ENCODE peak calls at places on chromosomes 6 and 20, in four cellular contexts. N is H1, H is GM12878, U is HepG2. R is an unnamed sample.
A peak's percentile ranks its signal among the peaks of the same experiment; 100 is the strongest.

GRCh38 chr20:62387993-62388635 is 1.2 kb downstream of the RPS21 start:
- DNase-seq in N (no peak), H (no peak), U (no peak), R (no peak)

GRCh38 chr6:11279213-11279780 is 46.8 kb upstream of the NEDD9 start:
- DNase-seq in N (no peak), H (no peak), U (no peak), R (no peak)

GRCh38 chr20:62876826-62877728 is 15.5 kb upstream of the TCFL5 start:
- DNase-seq in N (no peak), H (no peak), U (no peak), R (no peak)

GRCh38 chr20:19497064-19497463 is 261.0 kb upstream of the RIN2 start:
- DNase-seq in N (no peak), H (no peak), U (no peak), R (no peak)

GRCh38 chr6:168309183-168309582 is 10.4 kb downstream of the DACT2 start:
- DNase-seq in N (no peak), H (no peak), U (no peak), R (no peak)

GRCh38 chr6:14985366-14985765 is 260.5 kb upstream of the JARID2 start:
- DNase-seq in N (no peak), H (no peak), U (no peak), R (no peak)

GRCh38 chr6:73519943-73520687 is 717 bp downstream of the EEF1A1 start:
- DNase-seq in N (peak; percentile 64), H (no peak), U (peak; percentile 59), R (peak; percentile 78)

GRCh38 chr6:43016166-43016915 is 2.3 kb downstream of the KLHDC3 start:
- DNase-seq in N (no peak), H (no peak), U (no peak), R (no peak)

GRCh38 chr6:37674161-37674560 is 23.5 kb downstream of the MDGA1 start:
- DNase-seq in N (no peak), H (no peak), U (no peak), R (no peak)

GRCh38 chr6:134161036-134161435 is 108.6 kb upstream of the SLC2A12 start:
- DNase-seq in N (no peak), H (no peak), U (no peak), R (no peak)

DNA sequence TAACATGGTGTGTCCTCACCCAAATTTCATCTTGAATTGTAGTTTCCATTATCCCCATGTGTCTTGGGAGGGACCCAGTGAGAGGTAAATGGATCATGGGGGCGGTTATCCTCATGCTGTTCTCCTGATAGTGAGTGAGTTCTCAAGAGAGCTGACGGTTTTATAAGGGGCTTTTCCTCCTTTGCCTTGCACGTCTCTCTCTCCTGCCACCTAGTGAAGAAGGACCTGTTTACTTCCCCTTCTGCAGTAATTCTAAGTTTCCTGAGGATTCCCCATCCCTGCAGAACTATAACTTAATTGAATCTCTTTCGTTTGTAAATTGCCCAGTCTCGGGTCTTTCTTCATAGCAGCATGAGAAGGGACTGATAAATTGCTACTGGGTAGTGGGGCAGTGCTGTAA is 789.3 kb downstream of the FRK start:
- DNase-seq in N (no peak), H (no peak), U (no peak), R (no peak)
- TF ChIP-seq KDM1A in N (no peak), H (no peak), U (no peak), R (no peak)

DNA sequence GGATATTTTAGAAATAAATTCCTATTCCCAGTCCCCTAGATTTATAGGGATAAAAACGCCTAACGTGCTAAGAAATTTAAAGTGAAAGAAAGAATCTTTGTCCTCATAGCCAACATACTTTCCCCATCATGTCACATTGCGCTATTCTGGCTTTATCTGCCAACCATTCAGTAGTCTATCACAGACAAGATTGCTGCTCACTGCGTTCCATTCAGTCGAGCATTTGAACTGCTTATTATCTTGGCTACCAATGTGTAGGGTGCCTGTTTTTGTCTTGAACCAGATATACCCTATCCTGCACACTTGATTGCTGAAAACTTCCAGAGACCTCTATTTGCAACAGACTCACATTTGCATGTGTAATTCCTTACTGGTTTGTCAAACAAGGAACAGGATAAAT is 751.5 kb downstream of the EPHA7 start:
- DNase-seq in N (no peak), H (no peak), U (no peak), R (no peak)
- TF ChIP-seq ATF2 in N (no peak), H (no peak), U (no peak), R (no peak)

GRCh38 chr6:169780571-169781091 is 29.2 kb downstream of the ERMARD start:
- DNase-seq in N (no peak), H (no peak), U (peak; percentile 52), R (no peak)
- TF ChIP-seq KDM1A in N (no peak), H (no peak), U (no peak), R (no peak)

GRCh38 chr20:577167-577791 is 32.8 kb downstream of the TCF15 start:
- DNase-seq in N (no peak), H (no peak), U (peak; percentile 70), R (peak; percentile 62)

GRCh38 chr20:576156-576555 is 32.6 kb upstream of the CSNK2A1 start:
- DNase-seq in N (no peak), H (no peak), U (no peak), R (no peak)

GRCh38 chr20:574297-574942 is 30.8 kb upstream of the CSNK2A1 start:
- DNase-seq in N (peak; percentile 66), H (no peak), U (no peak), R (no peak)

GRCh38 chr20:573414-574296 is 30.1 kb upstream of the CSNK2A1 start:
- DNase-seq in N (no peak), H (no peak), U (no peak), R (no peak)

DNA sequence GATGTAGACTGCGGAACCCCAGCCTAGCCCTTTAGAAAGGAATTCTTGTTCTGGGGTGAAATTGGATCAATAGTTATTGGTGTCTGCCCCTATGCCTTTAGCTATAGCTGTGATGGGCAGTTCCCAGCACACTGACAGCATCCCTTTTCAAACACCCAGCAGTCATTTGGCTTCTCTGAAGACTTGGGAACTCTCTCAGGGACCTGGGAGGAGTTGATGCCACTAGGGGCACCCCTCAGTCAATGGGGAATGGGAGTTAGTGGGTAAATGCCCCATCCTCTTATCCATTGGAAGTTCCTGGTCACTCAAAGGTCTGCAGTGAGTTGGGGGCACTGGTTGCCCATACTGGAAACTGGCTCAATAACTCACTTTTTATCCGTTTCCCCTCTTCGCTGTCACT is 31.6 kb upstream of the CSNK2A1 start:
- DNase-seq in N (no peak), H (no peak), U (no peak), R (no peak)
- TF ChIP-seq ATF2 in N (no peak), H (no peak), U (no peak), R (no peak)

GRCh38 chr20:14310977-14311654 is 26.3 kb downstream of the FLRT3 start:
- DNase-seq in N (no peak), H (no peak), U (no peak), R (no peak)

GRCh38 chr20:14313621-14314020 is 23.8 kb downstream of the FLRT3 start:
- DNase-seq in N (no peak), H (no peak), U (no peak), R (no peak)

GRCh38 chr20:14307956-14308355 is 29.5 kb downstream of the FLRT3 start:
- DNase-seq in N (no peak), H (no peak), U (no peak), R (no peak)

DNA sequence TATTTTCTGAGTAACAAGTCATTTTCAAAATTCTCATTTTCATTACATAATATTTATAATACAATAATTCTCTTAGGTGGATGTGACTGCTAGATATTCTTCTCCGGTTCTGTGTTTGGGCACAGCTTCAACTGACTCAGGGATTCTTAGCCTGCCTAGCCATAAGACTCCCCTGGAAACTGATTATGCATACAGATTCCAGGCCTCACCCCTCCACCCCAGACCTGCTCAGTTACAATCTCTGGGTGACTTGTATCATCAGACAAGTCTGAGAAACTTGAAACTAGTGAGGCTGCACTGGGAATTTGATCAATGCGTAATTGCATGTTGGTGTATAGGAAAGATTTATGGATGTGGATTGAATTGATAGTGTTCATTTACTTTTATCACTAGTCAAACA is 25.4 kb downstream of the FLRT3 start:
- DNase-seq in N (no peak), H (no peak), U (no peak), R (no peak)
- TF ChIP-seq KDM1A in N (no peak), H (no peak), U (no peak), R (no peak)

DNA sequence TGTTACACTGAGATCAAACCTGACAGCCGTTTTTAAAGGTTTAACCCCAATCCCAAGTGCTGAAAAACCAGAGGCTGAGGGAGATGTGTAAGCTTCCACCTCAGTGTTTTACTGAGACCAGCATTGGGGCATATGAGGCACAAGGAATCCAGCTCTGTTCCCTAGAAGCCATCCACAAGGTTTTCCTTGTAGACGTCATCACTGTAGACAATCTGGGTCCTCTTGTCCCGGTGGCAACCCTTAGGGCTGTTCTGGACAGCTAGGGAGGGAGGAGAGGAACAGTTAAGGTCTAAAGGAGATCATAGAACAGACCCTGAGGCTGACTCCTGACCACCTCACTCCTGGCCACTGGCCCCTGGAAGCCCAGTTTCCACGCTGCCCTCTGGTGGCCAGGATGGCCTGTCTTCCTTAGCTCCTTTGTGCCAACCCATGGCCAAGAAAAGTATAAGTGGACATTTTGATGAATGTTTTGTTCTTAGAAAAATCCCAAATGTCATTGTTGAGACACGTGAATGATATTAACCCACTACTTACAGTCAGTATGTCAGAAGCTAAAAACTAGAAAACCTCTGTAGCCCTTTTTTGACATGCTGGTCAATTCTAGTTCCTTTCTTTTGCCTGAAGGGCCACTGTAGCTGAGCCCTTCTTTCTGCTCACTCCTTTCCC is 6.4 kb downstream of the CFB start:
- DNase-seq in N (peak; percentile 76), H (no peak), U (peak; percentile 71), R (peak; percentile 71)
- TF ChIP-seq ATF2 in N (no peak), H (no peak), U (no peak), R (no peak)

GRCh38 chr20:46519678-46520077 is 6.3 kb upstream of the ZNF334 start:
- DNase-seq in N (no peak), H (no peak), U (no peak), R (no peak)

GRCh38 chr20:46523696-46524328 is 10.5 kb upstream of the ZNF334 start:
- DNase-seq in N (no peak), H (no peak), U (peak; percentile 68), R (peak; percentile 20)

GRCh38 chr20:46523108-46523507 is 9.7 kb upstream of the ZNF334 start:
- DNase-seq in N (no peak), H (no peak), U (peak; percentile 67), R (no peak)

GRCh38 chr20:46520976-46521579 is 7.7 kb upstream of the ZNF334 start:
- DNase-seq in N (peak; percentile 71), H (peak; percentile 25), U (peak; percentile 80), R (peak; percentile 47)

GRCh38 chr20:46520540-46520939 is 7.2 kb upstream of the ZNF334 start:
- DNase-seq in N (no peak), H (no peak), U (no peak), R (no peak)
- TF ChIP-seq KDM1A in N (no peak), H (no peak), U (no peak), R (no peak)

GRCh38 chr6:28933069-28933468 is 9.3 kb upstream of the TRIM27 start:
- DNase-seq in N (no peak), H (no peak), U (no peak), R (no peak)
- TF ChIP-seq ATF2 in N (no peak), H (no peak), U (no peak), R (no peak)

R was measured in K562.